ENCODE peak calls at places on chromosome 3, in eight cellular contexts. T is HCT116, L is H9, Y is K562, R is astrocyte, W is IMR-90, U is fibroblast of lung, M is endothelial cell of umbilical vein. H is an unnamed sample.

GRCh38 chr3:127170794-127171193 is 22.1 kb upstream of the PRR23E start:
- DNase-seq in L (peak; percentile 25), U (peak; percentile 78), M (no peak), W (peak; percentile 64), T (no peak), Y (no peak), R (peak; percentile 68), H (no peak)

GRCh38 chr3:142337994-142338393 is 109.8 kb downstream of the XRN1 start:
- DNase-seq in Y (no peak), L (no peak), R (no peak), U (no peak), M (no peak), W (no peak), T (no peak), H (no peak)

GRCh38 chr3:58164199-58164879 is 46.4 kb downstream of the DNASE1L3 start:
- DNase-seq in M (peak; percentile 65), R (peak; percentile 75), U (peak; percentile 78), T (no peak), Y (no peak), W (peak; percentile 81), L (no peak), H (no peak)

GRCh38 chr3:71721002-71721401 is 4.2 kb downstream of the EIF4E3 start:
- DNase-seq in T (no peak), R (no peak), U (no peak), W (no peak), L (no peak), M (no peak), Y (no peak), H (no peak)

GRCh38 chr3:11568503-11569155 is 75.1 kb downstream of the VGLL4 start:
- DNase-seq in W (peak; percentile 93), Y (no peak), L (no peak), T (peak; percentile 59), U (peak; percentile 97), R (peak; percentile 95), M (peak; percentile 97), H (no peak)

GRCh38 chr3:9600597-9600996 is 47.0 kb upstream of the LHFPL4 start:
- DNase-seq in L (no peak), T (no peak), M (no peak), U (peak; percentile 6), W (no peak), R (no peak), Y (no peak), H (no peak)

GRCh38 chr3:123329636-123330340 is 119.1 kb downstream of the ADCY5 start:
- DNase-seq in M (no peak), Y (no peak), U (no peak), T (no peak), R (no peak), L (no peak), W (no peak), H (no peak)

GRCh38 chr3:26264708-26265107 is 357.9 kb upstream of the LRRC3B start:
- DNase-seq in Y (no peak), M (no peak), L (no peak), T (no peak), W (no peak), U (no peak), R (no peak), H (no peak)

GRCh38 chr3:81554348-81554747 is 207.1 kb downstream of the GBE1 start:
- DNase-seq in R (peak; percentile 83), L (no peak), U (peak; percentile 84), W (peak; percentile 82), T (no peak), M (peak; percentile 5), Y (no peak), H (peak; percentile 9)

GRCh38 chr3:72044231-72044935 is 259.4 kb upstream of the PROK2 start:
- DNase-seq in L (no peak), U (peak; percentile 40), M (no peak), W (no peak), R (peak; percentile 31), Y (no peak), T (no peak), H (no peak)

GRCh38 chr3:147423601-147424324 is 14.6 kb downstream of the ZIC1 start:
- DNase-seq in L (no peak), Y (no peak), W (no peak), R (no peak), U (no peak), T (no peak), M (no peak), H (no peak)

GRCh38 chr3:42265059-42265991 is 660 bp downstream of the CCK start:
- DNase-seq in Y (no peak), T (no peak), L (no peak), U (no peak), M (no peak), R (no peak), W (no peak), H (no peak)

GRCh38 chr3:150218236-150218635 is 189.9 kb upstream of the TSC22D2 start:
- DNase-seq in T (no peak), W (no peak), M (no peak), L (no peak), R (peak; percentile 52), Y (no peak), U (peak; percentile 66), H (no peak)

GRCh38 chr3:38960953-38961622 is 90.7 kb downstream of the SCN11A start:
- DNase-seq in R (peak; percentile 18), W (peak; percentile 41), U (peak; percentile 20), L (peak; percentile 76), Y (peak; percentile 75), T (peak; percentile 58), M (peak; percentile 57), H (peak; percentile 23)

GRCh38 chr3:164620423-164620822 is 457.9 kb downstream of the SI start:
- DNase-seq in Y (no peak), M (no peak), R (no peak), L (no peak), T (no peak), U (no peak), W (no peak), H (no peak)

DNA sequence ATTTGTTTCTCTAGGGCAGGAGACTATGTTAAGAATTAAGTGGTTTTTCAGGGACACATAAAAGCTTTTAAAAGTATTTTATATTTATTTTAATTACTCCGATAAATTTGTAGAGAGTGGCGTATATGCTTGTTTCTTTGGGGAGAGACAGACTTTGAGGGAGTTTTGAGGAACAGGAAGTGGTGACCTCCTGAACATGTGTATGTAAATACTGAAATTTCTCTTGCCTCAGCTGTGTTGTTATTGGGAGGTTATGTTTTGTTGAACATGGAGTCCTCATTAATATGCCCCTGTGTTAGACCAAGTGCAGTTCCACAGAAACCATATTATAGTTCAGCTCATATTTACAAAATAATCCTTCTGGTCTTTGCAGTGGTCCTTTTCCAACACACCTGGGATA is 41.8 kb upstream of the UTS2B start:
- DNase-seq in U (no peak), L (no peak), M (no peak), T (no peak), Y (no peak), R (no peak), W (no peak), H (no peak)
- H3K9ac ChIP-seq in U (no peak overlapping the region), L (no peak overlapping the region), M (no peak overlapping the region), T (no peak overlapping the region), Y (no peak overlapping the region), R (no peak overlapping the region), W (no peak overlapping the region), H (no peak overlapping the region)

GRCh38 chr3:172288625-172289024 is 159.6 kb downstream of the GHSR start:
- DNase-seq in W (no peak), T (no peak), U (no peak), L (no peak), R (no peak), Y (no peak), M (no peak), H (no peak)

GRCh38 chr3:172287811-172288477 is 160.3 kb downstream of the GHSR start:
- DNase-seq in W (no peak), R (no peak), L (no peak), Y (no peak), U (no peak), M (no peak), T (no peak), H (no peak)

GRCh38 chr3:172290457-172290856 is 157.8 kb downstream of the GHSR start:
- DNase-seq in M (peak; percentile 42), U (no peak), W (no peak), Y (no peak), R (no peak), L (no peak), T (no peak), H (no peak)

GRCh38 chr3:172291650-172292049 is 156.6 kb downstream of the GHSR start:
- DNase-seq in T (no peak), U (no peak), Y (no peak), R (no peak), L (no peak), W (no peak), M (no peak), H (no peak)

DNA sequence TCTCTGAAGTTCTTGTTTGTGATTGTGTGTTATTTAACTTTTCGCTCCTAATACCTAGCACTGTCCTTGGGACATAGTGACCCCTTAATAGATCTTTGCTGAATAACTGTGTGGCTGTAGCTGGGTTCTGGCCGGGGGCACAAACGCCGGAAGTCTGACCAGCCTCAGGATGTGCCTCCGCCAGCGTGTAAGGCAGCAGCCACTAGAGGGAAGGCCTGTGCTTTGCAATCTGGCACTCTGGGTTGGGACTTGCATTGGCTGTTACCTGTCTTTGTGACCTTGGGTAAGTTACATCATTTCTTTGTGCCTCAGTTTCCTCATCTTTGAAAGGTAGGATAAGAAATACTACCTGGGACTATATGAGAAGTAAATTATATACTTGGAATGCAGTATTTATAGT is 158.7 kb downstream of the GHSR start:
- DNase-seq in R (no peak), Y (no peak), L (peak; percentile 56), U (no peak), M (peak; percentile 57), W (no peak), T (no peak), H (peak; percentile 43)
- TF ChIP-seq CTCF in R (no peak), Y (peak; percentile 39), L (peak; percentile 67), U (no peak), M (peak; percentile 42), W (no peak), T (peak; percentile 29), H (peak; percentile 60)

DNA sequence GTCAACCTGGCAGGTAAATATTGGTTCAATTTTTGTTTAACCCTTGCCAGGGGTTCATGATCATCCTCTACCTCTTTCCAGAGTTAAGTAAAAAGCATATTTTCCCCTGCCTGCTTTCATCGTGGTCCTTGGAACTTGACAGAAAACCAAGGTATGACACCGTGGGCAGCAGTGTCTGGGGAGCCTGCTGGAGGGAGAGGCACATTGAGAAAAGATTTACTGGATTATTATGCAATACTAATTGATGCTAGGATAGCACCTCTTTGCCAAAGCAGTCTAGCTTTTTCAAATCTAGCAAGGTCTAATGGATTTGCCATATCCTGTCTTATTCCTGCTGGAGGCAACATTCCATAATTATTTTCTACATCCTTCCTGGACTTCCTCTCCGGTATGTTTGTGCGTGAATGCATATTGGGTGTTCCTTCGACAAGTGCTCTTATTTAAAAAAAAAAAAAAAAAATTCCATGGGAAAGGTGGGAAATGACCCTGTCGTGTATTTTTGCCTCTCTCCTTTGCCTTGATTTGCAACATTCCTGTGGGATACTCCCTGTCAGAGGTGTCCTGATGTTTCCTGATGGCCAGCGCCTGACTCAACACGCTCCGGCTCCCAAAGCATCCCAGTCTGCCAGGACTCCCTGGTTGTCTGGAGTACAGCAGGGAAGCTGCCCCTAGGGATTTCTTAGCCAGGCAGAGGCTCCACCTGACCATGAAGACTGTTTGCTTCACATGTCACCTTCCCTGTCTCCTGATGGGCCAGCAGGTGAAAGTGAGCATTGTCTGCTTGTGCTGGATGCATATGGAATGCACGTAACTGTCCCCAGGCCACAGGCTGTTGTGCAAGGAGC is 6.3 kb downstream of the BHLHE40 start:
- DNase-seq in Y (no peak), M (peak; percentile 90), L (peak; percentile 55), W (peak; percentile 76), T (peak; percentile 77), R (peak; percentile 88), U (peak; percentile 91), H (no peak)
- H3K9ac ChIP-seq in Y (peak overlapping the region; percentile 62), M (peak overlapping the region; percentile 98), L (no peak overlapping the region), W (no peak overlapping the region), T (peak overlapping the region; percentile 64), R (peak overlapping the region; percentile 84), U (peak overlapping the region; percentile 51), H (no peak overlapping the region)

GRCh38 chr3:99551520-99551919 is 86.9 kb upstream of the COL8A1 start:
- DNase-seq in L (no peak), M (no peak), T (no peak), W (no peak), Y (no peak), R (no peak), U (no peak), H (no peak)
- TF ChIP-seq CTCF in L (peak; percentile 53), M (no peak), T (no peak), W (no peak), Y (no peak), R (peak; percentile 20), U (no peak), H (peak; percentile 3)

H was measured in MM.1S.